ENCODE peak calls at places on chromosome 15, in six cellular contexts. C, S, V, R, O and Y are unnamed samples.
A peak's percentile ranks its signal among the peaks of the same experiment; 100 is the strongest.

GRCh38 chr15:81222007-81222406 is 25.3 kb downstream of the IL16 start:
- DNase-seq in C (no peak), S (no peak), V (no peak), R (no peak), O (no peak), Y (no peak)

GRCh38 chr15:73753250-73754130 is at the start of gene INSYN1:
- DNase-seq in C (no peak), S (peak; percentile 7), V (no peak), R (no peak), O (no peak), Y (no peak)

GRCh38 chr15:74168673-74169274 is 4.7 kb upstream of the ISLR start:
- DNase-seq in C (no peak), S (no peak), V (no peak), R (no peak), O (no peak), Y (no peak)

GRCh38 chr15:86846059-86846458 is 766.4 kb downstream of the AGBL1 start:
- DNase-seq in C (no peak), S (no peak), V (no peak), R (no peak), O (no peak), Y (no peak)

GRCh38 chr15:69392352-69392751 is 21.8 kb upstream of the KIF23 start:
- DNase-seq in C (no peak), S (no peak), V (no peak), R (no peak), O (no peak), Y (no peak)

GRCh38 chr15:75163150-75163564 is 38.5 kb upstream of the C15orf39 start:
- DNase-seq in C (no peak), S (no peak), V (no peak), R (no peak), O (no peak), Y (no peak)

GRCh38 chr15:80489030-80489594 is 84.9 kb downstream of the ARNT2 start:
- DNase-seq in C (no peak), S (peak; percentile 86), V (no peak), R (no peak), O (peak; percentile 62), Y (no peak)

GRCh38 chr15:70127288-70127746 is 29.6 kb upstream of the TLE3 start:
- DNase-seq in C (no peak), S (no peak), V (no peak), R (no peak), O (no peak), Y (no peak)